ENCODE peak calls at places on chromosomes 12 and 14, in ten cellular contexts. B is epithelial cell of esophagus; Z is effector CD4-positive, alpha-beta T cell; U is left colon; R is activated gamma-delta T cell treated with anti-CD3 and anti-CD28 coated beads, Interleukin-2, amount 50 U/mL, for 16 hours; A is endothelial cell of umbilical vein; G is stimulated activated CD4-positive, alpha-beta T cell treated with anti-CD3 and anti-CD28 coated beads, TNF-alpha, amount 100 ng/mL, for 48 hours; S is T-cell; F is left ventricle myocardium superior; K is nephron progenitor cell. H is an unnamed sample.

GRCh38 chr12:49541911-49542505 is 3.2 kb downstream of the KCNH3 start:
- DNase-seq in B (no peak), Z (no peak), U (no peak), R (no peak), A (no peak), G (no peak), S (no peak), F (peak), K (no peak), H (no peak)

GRCh38 chr12:43284441-43284840 is 267.6 kb downstream of the ADAMTS20 start:
- DNase-seq in B (peak), Z (no peak), U (no peak), R (no peak), A (no peak), G (no peak), S (no peak), F (no peak), K (no peak), H (no peak)

GRCh38 chr14:71355324-71356201 is 448.3 kb downstream of the PCNX1 start:
- DNase-seq in B (peak), Z (no peak), U (no peak), R (no peak), A (peak), G (no peak), S (no peak), F (no peak), K (no peak), H (no peak)

GRCh38 chr12:42484996-42485395 is 104.5 kb downstream of the PRICKLE1 start:
- DNase-seq in B (no peak), Z (no peak), U (no peak), R (no peak), A (peak), G (no peak), S (no peak), F (no peak), K (no peak), H (no peak)

GRCh38 chr12:753401-754237 is 1.2 kb downstream of the WNK1 start:
- DNase-seq in B (no peak), Z (peak), U (peak), R (peak), A (no peak), G (peak), S (peak), F (peak), K (peak), H (peak)

GRCh38 chr14:104659764-104660523 is 29.5 kb upstream of the INF2 start:
- DNase-seq in B (no peak), Z (no peak), U (no peak), R (no peak), A (no peak), G (no peak), S (no peak), F (no peak), K (no peak), H (no peak)

GRCh38 chr12:65277994-65278575 is 398 bp upstream of the MSRB3 start:
- DNase-seq in B (no peak), Z (no peak), U (peak), R (no peak), A (no peak), G (no peak), S (no peak), F (no peak), K (no peak), H (no peak)

GRCh38 chr14:23245282-23245681 is 7.5 kb downstream of the RNF212B start:
- DNase-seq in B (no peak), Z (no peak), U (no peak), R (no peak), A (no peak), G (no peak), S (no peak), F (no peak), K (no peak), H (no peak)

GRCh38 chr12:120961604-120962486 is 16.5 kb upstream of the HNF1A start:
- DNase-seq in B (peak), Z (no peak), U (peak), R (no peak), A (no peak), G (no peak), S (no peak), F (peak), K (peak), H (no peak)

GRCh38 chr12:107328442-107329133 is 235.2 kb upstream of the CRY1 start:
- DNase-seq in B (peak), Z (no peak), U (no peak), R (no peak), A (peak), G (no peak), S (no peak), F (no peak), K (no peak), H (no peak)

GRCh38 chr12:105899589-105899988 is 239.2 kb downstream of the NUAK1 start:
- DNase-seq in B (peak), Z (no peak), U (no peak), R (no peak), A (no peak), G (no peak), S (no peak), F (no peak), K (no peak), H (no peak)

GRCh38 chr12:29148958-29149690 is at the start of gene FAR2:
- DNase-seq in B (peak), Z (peak), U (peak), R (peak), A (peak), G (no peak), S (no peak), F (peak), K (peak), H (no peak)

GRCh38 chr12:57740656-57741412 is 2.3 kb upstream of the AGAP2 start:
- DNase-seq in B (no peak), Z (peak), U (peak), R (peak), A (peak), G (peak), S (peak), F (no peak), K (no peak), H (peak)

GRCh38 chr12:39199371-39199770 is 243.5 kb downstream of the KIF21A start:
- DNase-seq in B (peak), Z (no peak), U (peak), R (no peak), A (peak), G (no peak), S (no peak), F (no peak), K (no peak), H (no peak)

GRCh38 chr12:1820191-1820599 is at the start of gene LRTM2:
- DNase-seq in B (no peak), Z (no peak), U (no peak), R (no peak), A (no peak), G (no peak), S (no peak), F (no peak), K (no peak), H (no peak)

GRCh38 chr12:127280393-127281275 is 986.3 kb upstream of the TMEM132C start:
- DNase-seq in B (peak), Z (peak), U (peak), R (peak), A (no peak), G (peak), S (no peak), F (peak), K (peak), H (peak)

GRCh38 chr12:127723236-127723635 is 543.7 kb upstream of the TMEM132C start:
- DNase-seq in B (no peak), Z (no peak), U (no peak), R (no peak), A (no peak), G (no peak), S (no peak), F (no peak), K (no peak), H (no peak)

GRCh38 chr12:110116623-110117022 is 7.5 kb upstream of the IFT81 start:
- DNase-seq in B (no peak), Z (no peak), U (no peak), R (no peak), A (no peak), G (no peak), S (no peak), F (no peak), K (no peak), H (no peak)

GRCh38 chr12:55716582-55717396 is 943 bp downstream of the BLOC1S1 start:
- DNase-seq in B (no peak), Z (no peak), U (no peak), R (no peak), A (no peak), G (no peak), S (no peak), F (no peak), K (no peak), H (no peak)

GRCh38 chr14:20438664-20439063 is 2.7 kb upstream of the KLHL33 start:
- DNase-seq in B (no peak), Z (no peak), U (no peak), R (no peak), A (no peak), G (no peak), S (no peak), F (no peak), K (no peak), H (no peak)

GRCh38 chr14:78403278-78403815 is 233.2 kb downstream of the NRXN3 start:
- DNase-seq in B (peak), Z (no peak), U (no peak), R (no peak), A (no peak), G (no peak), S (no peak), F (no peak), K (no peak), H (no peak)

GRCh38 chr14:82067221-82067620 is 533.6 kb upstream of the SEL1L start:
- DNase-seq in B (no peak), Z (no peak), U (no peak), R (no peak), A (no peak), G (no peak), S (no peak), F (no peak), K (no peak), H (no peak)

GRCh38 chr14:96038558-96038919 is 623 bp upstream of the C14orf132 start:
- DNase-seq in B (no peak), Z (no peak), U (no peak), R (no peak), A (peak), G (no peak), S (no peak), F (no peak), K (no peak), H (no peak)

GRCh38 chr12:53505555-53506449 is 1.5 kb downstream of the NPFF start:
- DNase-seq in B (no peak), Z (no peak), U (no peak), R (no peak), A (no peak), G (no peak), S (no peak), F (no peak), K (no peak), H (no peak)

GRCh38 chr12:132393991-132394949 is 64.9 kb upstream of the GALNT9 start:
- DNase-seq in B (no peak), Z (no peak), U (no peak), R (no peak), A (no peak), G (peak), S (no peak), F (no peak), K (no peak), H (no peak)

GRCh38 chr12:47900480-47901129 is 4.2 kb downstream of the VDR start:
- DNase-seq in B (peak), Z (no peak), U (peak), R (no peak), A (no peak), G (no peak), S (no peak), F (no peak), K (no peak), H (no peak)

GRCh38 chr14:68885226-68886108 is 92.6 kb upstream of the ZFP36L1 start:
- DNase-seq in B (no peak), Z (no peak), U (no peak), R (no peak), A (no peak), G (no peak), S (no peak), F (no peak), K (no peak), H (no peak)

GRCh38 chr12:56716458-56716857 is 8.6 kb downstream of the NACA start:
- DNase-seq in B (no peak), Z (no peak), U (no peak), R (no peak), A (no peak), G (no peak), S (no peak), F (no peak), K (no peak), H (no peak)

GRCh38 chr12:44019118-44019517 is 183.2 kb downstream of the TMEM117 start:
- DNase-seq in B (peak), Z (no peak), U (no peak), R (no peak), A (no peak), G (no peak), S (no peak), F (no peak), K (no peak), H (no peak)

GRCh38 chr14:58708004-58708403 is 70.2 kb downstream of the DACT1 start:
- DNase-seq in B (no peak), Z (no peak), U (no peak), R (no peak), A (no peak), G (no peak), S (no peak), F (no peak), K (no peak), H (no peak)

GRCh38 chr14:66085224-66085623 is 400.9 kb upstream of the CCDC196 start:
- DNase-seq in B (no peak), Z (no peak), U (no peak), R (no peak), A (no peak), G (no peak), S (no peak), F (no peak), K (no peak), H (no peak)

GRCh38 chr14:94751321-94751720 is 18.6 kb downstream of the GSC start:
- DNase-seq in B (no peak), Z (no peak), U (no peak), R (no peak), A (no peak), G (no peak), S (no peak), F (no peak), K (no peak), H (no peak)

GRCh38 chr14:73645248-73645610 is 443 bp downstream of the DNAL1 start:
- DNase-seq in B (no peak), Z (no peak), U (no peak), R (no peak), A (no peak), G (no peak), S (no peak), F (no peak), K (no peak), H (no peak)

GRCh38 chr12:80470403-80470802 is 26.4 kb downstream of the PTPRQ start:
- DNase-seq in B (no peak), Z (no peak), U (no peak), R (no peak), A (no peak), G (no peak), S (no peak), F (no peak), K (no peak), H (no peak)

GRCh38 chr14:68983210-68983609 is 4.1 kb upstream of the ACTN1 start:
- DNase-seq in B (no peak), Z (no peak), U (no peak), R (no peak), A (no peak), G (no peak), S (no peak), F (no peak), K (no peak), H (no peak)

GRCh38 chr14:60753264-60754126 is 18.9 kb downstream of the MNAT1 start:
- DNase-seq in B (no peak), Z (peak), U (no peak), R (peak), A (no peak), G (peak), S (peak), F (no peak), K (no peak), H (peak)